ENCODE peak calls at places on chromosomes 12 and 14, in seven cellular contexts. X, Y, E, W, Z, O and C are unnamed samples.

GRCh38 chr12:62738105-62738504 is 196.8 kb downstream of the PPM1H start:
- DNase-seq in X (no peak), Y (no peak), E (no peak), W (no peak), Z (no peak), O (no peak), C (no peak)

GRCh38 chr12:130521375-130522124 is 183.9 kb downstream of the PIWIL1 start:
- DNase-seq in X (no peak), Y (no peak), E (no peak), W (no peak), Z (no peak), O (no peak), C (no peak)

GRCh38 chr14:61213116-61213720 is 67.9 kb downstream of the TMEM30B start:
- DNase-seq in X (no peak), Y (peak), E (no peak), W (no peak), Z (no peak), O (no peak), C (no peak)

GRCh38 chr14:24411468-24412454 is 13.0 kb downstream of the NYNRIN start:
- DNase-seq in X (no peak), Y (peak), E (no peak), W (peak), Z (no peak), O (no peak), C (no peak)

GRCh38 chr14:105026789-105027563 is 6.1 kb upstream of the CDCA4 start:
- DNase-seq in X (no peak), Y (peak), E (no peak), W (no peak), Z (no peak), O (no peak), C (no peak)

GRCh38 chr12:113069751-113070116 is 13.2 kb downstream of the DTX1 start:
- DNase-seq in X (no peak), Y (no peak), E (no peak), W (no peak), Z (no peak), O (no peak), C (no peak)

GRCh38 chr12:48331389-48331788 is 19.3 kb downstream of the ZNF641 start:
- DNase-seq in X (no peak), Y (no peak), E (no peak), W (no peak), Z (no peak), O (no peak), C (no peak)

GRCh38 chr14:33484264-33484663 is 466.6 kb downstream of the EGLN3 start:
- DNase-seq in X (no peak), Y (no peak), E (no peak), W (no peak), Z (no peak), O (no peak), C (no peak)

GRCh38 chr12:39972119-39972518 is 133.8 kb downstream of the SLC2A13 start:
- DNase-seq in X (no peak), Y (peak), E (no peak), W (no peak), Z (no peak), O (no peak), C (no peak)

GRCh38 chr12:12909228-12909994 is 18.0 kb downstream of the GPRC5A start:
- DNase-seq in X (no peak), Y (no peak), E (no peak), W (no peak), Z (no peak), O (no peak), C (no peak)

GRCh38 chr12:96233168-96233567 is 39.0 kb downstream of the ELK3 start:
- DNase-seq in X (no peak), Y (no peak), E (no peak), W (no peak), Z (no peak), O (no peak), C (no peak)

GRCh38 chr12:103930787-103931536 is 752 bp downstream of the HSP90B1 start:
- DNase-seq in X (no peak), Y (peak), E (no peak), W (peak), Z (peak), O (no peak), C (peak)

GRCh38 chr14:29518335-29518734 is 409.3 kb downstream of the PRKD1 start:
- DNase-seq in X (no peak), Y (peak), E (no peak), W (no peak), Z (no peak), O (no peak), C (no peak)

GRCh38 chr14:100522616-100523021 is 64.6 kb downstream of the BEGAIN start:
- DNase-seq in X (no peak), Y (no peak), E (peak), W (peak), Z (no peak), O (no peak), C (no peak)

GRCh38 chr14:23364604-23365352 is at the start of gene EFS:
- DNase-seq in X (no peak), Y (peak), E (peak), W (no peak), Z (no peak), O (no peak), C (no peak)

GRCh38 chr12:72057330-72057911 is 118.8 kb downstream of the TPH2 start:
- DNase-seq in X (no peak), Y (no peak), E (no peak), W (no peak), Z (no peak), O (no peak), C (no peak)

GRCh38 chr12:12007001-12007712 is 63.6 kb upstream of the BCL2L14 start:
- DNase-seq in X (no peak), Y (peak), E (no peak), W (peak), Z (no peak), O (no peak), C (no peak)

GRCh38 chr12:70983692-70984091 is 63.2 kb upstream of the PTPRR start:
- DNase-seq in X (no peak), Y (peak), E (no peak), W (no peak), Z (no peak), O (no peak), C (no peak)

GRCh38 chr12:108642269-108642870 is 8.7 kb upstream of the SELPLG start:
- DNase-seq in X (no peak), Y (no peak), E (no peak), W (no peak), Z (no peak), O (no peak), C (no peak)

GRCh38 chr14:101843665-101844064 is 82.2 kb downstream of the PPP2R5C start:
- DNase-seq in X (no peak), Y (no peak), E (no peak), W (no peak), Z (no peak), O (no peak), C (peak)

GRCh38 chr12:54981796-54982195 is 2.8 kb downstream of the TESPA1 start:
- DNase-seq in X (no peak), Y (no peak), E (no peak), W (no peak), Z (no peak), O (no peak), C (no peak)

GRCh38 chr14:93734086-93734822 is 54.0 kb downstream of the PRIMA1 start:
- DNase-seq in X (no peak), Y (no peak), E (no peak), W (no peak), Z (no peak), O (no peak), C (no peak)

GRCh38 chr12:119235352-119235751 is 56.6 kb downstream of the HSPB8 start:
- DNase-seq in X (no peak), Y (no peak), E (no peak), W (no peak), Z (no peak), O (no peak), C (no peak)

GRCh38 chr12:50261654-50262053 is 21.7 kb downstream of the LIMA1 start:
- DNase-seq in X (no peak), Y (no peak), E (no peak), W (no peak), Z (no peak), O (no peak), C (no peak)
- TF ChIP-seq CTCF in X (no peak), Y (no peak), E (no peak), W (no peak), Z (no peak), O (no peak), C (no peak)

DNA sequence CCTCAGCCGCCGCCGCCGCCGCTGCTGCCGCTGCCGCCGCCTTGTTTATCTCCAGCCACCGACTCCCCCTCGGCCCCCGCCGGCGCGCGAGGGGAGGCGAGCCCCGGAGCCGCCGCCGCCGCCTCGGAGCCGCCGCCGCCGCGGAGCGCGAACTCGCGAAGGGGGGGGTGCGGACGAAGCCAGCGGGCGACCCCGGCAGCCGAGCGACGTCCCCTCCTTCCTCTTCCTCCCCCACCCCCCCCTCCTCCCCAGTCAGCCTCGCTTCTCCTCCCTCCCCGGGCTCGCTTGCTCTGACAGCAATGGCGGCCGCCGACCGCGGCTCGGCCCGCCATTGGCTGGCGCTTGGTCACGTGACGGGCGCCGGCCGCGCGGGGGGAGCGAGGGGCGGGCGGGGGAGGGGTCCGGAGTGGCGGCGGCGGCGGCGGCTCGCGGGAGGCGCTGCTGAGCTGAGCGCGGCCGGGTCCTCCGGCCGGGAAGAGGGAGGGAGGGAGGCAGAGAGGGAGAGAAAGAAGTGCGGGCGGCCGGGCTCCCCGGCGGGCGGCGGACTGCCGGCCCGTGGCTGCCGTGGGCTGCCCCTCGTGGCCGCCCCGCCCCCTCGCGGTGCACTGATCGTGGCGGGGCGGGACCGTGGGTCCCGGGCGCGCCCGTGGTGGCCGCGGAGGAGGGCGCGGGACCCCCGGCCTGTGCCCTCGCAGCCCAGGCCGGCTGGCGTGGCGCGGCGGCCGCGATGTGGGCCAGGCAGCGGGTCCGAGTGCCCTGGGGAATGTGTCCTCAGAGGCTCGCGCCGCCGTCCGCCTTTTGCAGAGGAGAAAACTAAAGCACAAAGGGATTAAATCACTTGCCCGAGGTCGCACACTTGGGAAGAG is at the start of gene MED13L:
- DNase-seq in X (peak), Y (peak), E (peak), W (peak), Z (peak), O (peak), C (peak)
- TF ChIP-seq CTCF in X (no peak), Y (peak), E (peak), W (no peak), Z (no peak), O (no peak), C (no peak)

GRCh38 chr12:124939428-124940142 is 25.1 kb upstream of the UBC start:
- DNase-seq in X (peak), Y (peak), E (peak), W (peak), Z (peak), O (peak), C (peak)

GRCh38 chr12:124940393-124941169 is 26.1 kb upstream of the UBC start:
- DNase-seq in X (peak), Y (peak), E (peak), W (peak), Z (peak), O (peak), C (peak)

GRCh38 chr12:124940143-124940392 is 25.6 kb upstream of the UBC start:
- DNase-seq in X (no peak), Y (no peak), E (no peak), W (no peak), Z (no peak), O (peak), C (no peak)

GRCh38 chr12:124938066-124938465 is 23.6 kb upstream of the UBC start:
- DNase-seq in X (no peak), Y (no peak), E (no peak), W (no peak), Z (no peak), O (no peak), C (no peak)

DNA sequence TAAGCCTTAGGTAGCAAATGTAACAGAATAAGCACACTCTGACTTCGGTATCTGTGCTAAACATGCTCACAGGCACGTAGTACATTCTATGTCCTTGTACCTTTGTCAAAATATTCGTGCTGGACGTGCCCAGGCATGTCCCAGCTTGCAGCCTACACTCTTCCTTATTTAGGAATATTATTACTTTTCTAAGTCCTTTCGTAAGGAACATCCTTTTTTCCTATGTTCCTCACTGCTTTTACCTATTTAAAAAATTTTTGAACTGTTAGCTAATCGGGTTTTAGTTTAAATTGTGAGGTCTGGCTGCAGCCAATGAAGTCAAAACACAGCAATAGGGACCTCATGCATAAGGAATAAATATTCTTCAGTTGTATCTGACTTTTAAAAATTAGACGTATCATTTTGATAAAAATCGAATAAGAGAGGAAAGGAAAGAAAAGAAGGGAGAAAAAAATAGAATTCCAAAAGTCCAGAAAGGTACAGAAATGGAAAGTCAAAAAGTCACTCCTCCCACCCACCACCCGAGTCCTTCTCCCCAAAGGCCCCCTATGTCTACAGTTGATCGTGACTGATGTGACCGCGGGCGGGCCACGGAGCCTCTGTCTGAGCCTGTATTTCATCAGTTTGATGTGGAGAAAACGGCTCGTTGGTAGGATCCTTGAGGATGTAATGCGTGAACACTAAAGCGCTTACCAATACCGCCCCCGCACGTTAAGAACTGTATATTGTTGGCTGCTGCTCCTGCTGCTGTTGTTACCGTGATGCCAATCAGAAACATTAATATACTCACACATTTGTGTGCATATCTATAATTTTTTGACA is 24.4 kb upstream of the UBC start:
- DNase-seq in X (no peak), Y (peak), E (peak), W (peak), Z (no peak), O (peak), C (no peak)
- TF ChIP-seq CTCF in X (peak), Y (peak), E (no peak), W (no peak), Z (no peak), O (no peak), C (no peak)

DNA sequence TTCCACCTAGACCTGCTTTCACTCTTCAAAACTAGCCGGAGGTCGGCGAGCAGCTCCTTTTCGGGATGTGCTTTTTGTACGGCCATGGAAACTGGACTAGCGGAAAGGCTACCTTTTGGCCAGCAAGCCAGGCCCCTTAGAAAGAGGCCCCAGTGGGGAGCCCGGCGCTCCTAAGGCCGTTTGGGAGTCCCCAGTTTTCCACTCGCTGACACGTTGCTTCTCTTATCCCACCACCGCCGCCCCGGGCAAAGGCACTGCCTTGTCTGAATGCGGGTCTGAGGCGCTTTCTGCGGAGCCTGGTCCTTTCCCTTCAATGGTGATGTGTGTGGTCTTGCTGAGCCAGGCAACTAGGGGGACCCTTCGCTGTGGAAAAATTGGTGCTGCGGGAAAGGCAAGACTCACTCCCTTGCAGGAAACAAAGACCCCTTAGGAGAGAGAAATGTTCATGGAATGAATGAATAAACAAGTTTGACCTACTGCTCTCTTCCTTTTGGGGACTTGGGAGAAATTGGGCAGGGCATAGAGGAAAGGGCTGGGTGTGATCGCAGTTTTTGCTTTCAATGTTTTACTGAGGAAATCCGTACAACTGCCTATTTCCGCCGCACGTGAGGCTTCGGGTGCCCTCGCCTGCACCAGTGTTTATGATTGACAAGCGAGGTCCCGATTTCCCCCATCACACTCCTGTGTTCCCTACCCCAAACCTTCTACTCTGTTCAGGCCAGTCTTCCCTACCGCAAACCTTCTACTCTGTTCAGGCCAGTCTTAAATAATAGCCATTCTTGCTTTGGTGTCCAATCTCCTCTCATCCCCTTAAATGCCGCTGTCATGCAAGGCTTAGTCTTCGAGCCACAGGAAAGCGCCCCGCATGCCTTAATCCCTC is 970 bp upstream of the SLC38A2 start:
- DNase-seq in X (no peak), Y (no peak), E (peak), W (peak), Z (peak), O (peak), C (peak)
- TF ChIP-seq CTCF in X (peak), Y (peak), E (no peak), W (no peak), Z (no peak), O (no peak), C (no peak)

DNA sequence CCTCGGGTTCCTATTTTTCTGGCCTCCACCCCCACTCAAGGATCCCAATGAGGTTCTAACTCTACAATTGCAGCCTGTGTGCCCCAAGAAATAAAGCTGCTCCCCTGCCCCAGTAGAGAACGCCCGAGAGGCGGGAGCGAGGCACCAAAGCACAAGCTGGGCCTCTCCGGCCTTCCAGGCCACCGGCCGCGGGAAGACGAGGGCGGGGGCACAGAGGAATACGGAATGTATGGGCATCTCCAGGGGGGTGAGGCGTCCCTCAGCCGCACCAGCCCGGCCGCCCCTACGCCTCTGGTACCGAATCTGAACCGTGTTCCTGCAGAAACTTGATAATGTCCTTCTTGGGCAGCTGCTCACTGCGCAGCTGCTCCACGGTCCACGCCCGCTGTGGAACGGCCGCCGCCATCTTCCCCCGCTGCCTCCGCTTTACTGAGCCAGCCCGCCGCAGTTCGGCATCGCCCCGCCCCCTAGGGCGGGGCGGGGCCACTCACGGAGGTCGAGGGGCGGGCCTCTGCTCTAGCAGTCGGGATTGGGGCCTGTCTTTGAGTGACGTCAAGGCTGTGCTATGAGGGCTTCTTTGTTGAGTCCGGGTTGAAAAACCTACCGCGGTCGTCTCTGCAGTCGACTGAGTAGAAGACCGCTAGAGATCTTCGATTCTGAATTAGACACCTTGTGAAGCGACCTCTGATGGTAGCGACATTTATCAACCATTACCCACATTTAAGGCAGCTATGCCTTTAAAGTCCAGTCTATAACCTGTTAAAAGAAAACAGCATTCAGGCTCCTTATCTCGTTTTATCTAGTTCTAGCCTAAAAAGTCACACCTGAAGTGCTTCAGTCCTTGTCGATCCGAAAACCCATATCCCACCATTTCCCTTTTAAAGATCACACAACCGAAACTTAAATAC is at the start of gene FKBP3:
- DNase-seq in X (peak), Y (peak), E (peak), W (peak), Z (peak), O (peak), C (peak)
- TF ChIP-seq CTCF in X (peak), Y (peak), E (no peak), W (no peak), Z (no peak), O (no peak), C (no peak)

GRCh38 chr14:35404496-35405303 is at the start of gene NFKBIA:
- DNase-seq in X (no peak), Y (peak), E (peak), W (peak), Z (peak), O (peak), C (peak)
- TF ChIP-seq CTCF in X (peak), Y (peak), E (no peak), W (no peak), Z (no peak), O (no peak), C (no peak)

GRCh38 chr12:116650585-116650984 is 87.3 kb downstream of the SPRING1 start:
- DNase-seq in X (no peak), Y (no peak), E (no peak), W (no peak), Z (no peak), O (no peak), C (no peak)
- TF ChIP-seq CTCF in X (no peak), Y (no peak), E (no peak), W (no peak), Z (no peak), O (no peak), C (no peak)

GRCh38 chr12:51269174-51270066 is 795 bp downstream of the SMAGP start:
- DNase-seq in X (no peak), Y (peak), E (peak), W (peak), Z (peak), O (no peak), C (peak)
- TF ChIP-seq CTCF in X (peak), Y (peak), E (no peak), W (no peak), Z (peak), O (no peak), C (no peak)